ENCODE peak calls at places on chromosomes 16 and 17, in seven cellular contexts. One of them, this sample, is unnamed.

GRCh38 chr17:12231027-12231682 is 210.5 kb downstream of the MAP2K4 start:
- DNase-seq in adrenal gland: peak
- DNase-seq in neural progenitor cell: no peak
- DNase-seq in AG10803: peak
- DNase-seq in sigmoid colon: peak
- DNase-seq in uterus: peak
- DNase-seq in tibial artery: no peak
- DNase-seq in this sample: no peak

GRCh38 chr16:82638095-82638798 is 11.5 kb downstream of the CDH13 start:
- DNase-seq in adrenal gland: no peak
- DNase-seq in neural progenitor cell: no peak
- DNase-seq in AG10803: peak
- DNase-seq in sigmoid colon: peak
- DNase-seq in uterus: no peak
- DNase-seq in tibial artery: no peak
- DNase-seq in this sample: no peak

GRCh38 chr16:69093974-69094373 is 11.5 kb upstream of the HAS3 start:
- DNase-seq in adrenal gland: no peak
- DNase-seq in neural progenitor cell: no peak
- DNase-seq in AG10803: no peak
- DNase-seq in sigmoid colon: no peak
- DNase-seq in uterus: no peak
- DNase-seq in tibial artery: no peak
- DNase-seq in this sample: no peak

GRCh38 chr16:82092711-82093110 is 57.7 kb downstream of the HSD17B2 start:
- DNase-seq in adrenal gland: no peak
- DNase-seq in neural progenitor cell: no peak
- DNase-seq in AG10803: peak
- DNase-seq in sigmoid colon: no peak
- DNase-seq in uterus: no peak
- DNase-seq in tibial artery: no peak
- DNase-seq in this sample: no peak

GRCh38 chr16:75326333-75326732 is 74.9 kb upstream of the BCAR1 start:
- DNase-seq in adrenal gland: no peak
- DNase-seq in neural progenitor cell: no peak
- DNase-seq in AG10803: no peak
- DNase-seq in sigmoid colon: no peak
- DNase-seq in uterus: no peak
- DNase-seq in tibial artery: no peak
- DNase-seq in this sample: no peak

GRCh38 chr16:20675488-20676267 is 21.8 kb downstream of the ACSM1 start:
- DNase-seq in adrenal gland: no peak
- DNase-seq in neural progenitor cell: peak
- DNase-seq in AG10803: peak
- DNase-seq in sigmoid colon: peak
- DNase-seq in uterus: peak
- DNase-seq in tibial artery: peak
- DNase-seq in this sample: no peak

GRCh38 chr17:56110463-56111138 is 42.7 kb upstream of the ANKFN1 start:
- DNase-seq in adrenal gland: no peak
- DNase-seq in neural progenitor cell: no peak
- DNase-seq in AG10803: no peak
- DNase-seq in sigmoid colon: no peak
- DNase-seq in uterus: no peak
- DNase-seq in tibial artery: no peak
- DNase-seq in this sample: no peak

GRCh38 chr17:60652484-60653247 is 25.0 kb upstream of the BCAS3 start:
- DNase-seq in adrenal gland: no peak
- DNase-seq in neural progenitor cell: no peak
- DNase-seq in AG10803: no peak
- DNase-seq in sigmoid colon: no peak
- DNase-seq in uterus: no peak
- DNase-seq in tibial artery: no peak
- DNase-seq in this sample: no peak

GRCh38 chr16:67885545-67885944 is 860 bp downstream of the NRN1L start:
- DNase-seq in adrenal gland: no peak
- DNase-seq in neural progenitor cell: no peak
- DNase-seq in AG10803: no peak
- DNase-seq in sigmoid colon: no peak
- DNase-seq in uterus: no peak
- DNase-seq in tibial artery: no peak
- DNase-seq in this sample: no peak

GRCh38 chr17:63445571-63446217 is 412 bp downstream of the CYB561 start:
- DNase-seq in adrenal gland: peak
- DNase-seq in neural progenitor cell: peak
- DNase-seq in AG10803: no peak
- DNase-seq in sigmoid colon: no peak
- DNase-seq in uterus: no peak
- DNase-seq in tibial artery: no peak
- DNase-seq in this sample: no peak

GRCh38 chr17:50817838-50818237 is 17.5 kb upstream of the WFIKKN2 start:
- DNase-seq in adrenal gland: no peak
- DNase-seq in neural progenitor cell: no peak
- DNase-seq in AG10803: no peak
- DNase-seq in sigmoid colon: no peak
- DNase-seq in uterus: no peak
- DNase-seq in tibial artery: no peak
- DNase-seq in this sample: no peak

GRCh38 chr16:23974223-23974622 is 138.4 kb downstream of the PRKCB start:
- DNase-seq in adrenal gland: no peak
- DNase-seq in neural progenitor cell: peak
- DNase-seq in AG10803: no peak
- DNase-seq in sigmoid colon: no peak
- DNase-seq in uterus: no peak
- DNase-seq in tibial artery: no peak
- DNase-seq in this sample: no peak

GRCh38 chr16:89300311-89300975 is 82.9 kb downstream of the ZNF778 start:
- DNase-seq in adrenal gland: peak
- DNase-seq in neural progenitor cell: no peak
- DNase-seq in AG10803: peak
- DNase-seq in sigmoid colon: peak
- DNase-seq in uterus: no peak
- DNase-seq in tibial artery: no peak
- DNase-seq in this sample: no peak

GRCh38 chr16:74700206-74701040 is at the start of gene MLKL:
- DNase-seq in adrenal gland: peak
- DNase-seq in neural progenitor cell: peak
- DNase-seq in AG10803: peak
- DNase-seq in sigmoid colon: peak
- DNase-seq in uterus: peak
- DNase-seq in tibial artery: peak
- DNase-seq in this sample: no peak

GRCh38 chr17:78174870-78175642 is 6.7 kb downstream of the SYNGR2 start:
- DNase-seq in adrenal gland: no peak
- DNase-seq in neural progenitor cell: peak
- DNase-seq in AG10803: no peak
- DNase-seq in sigmoid colon: no peak
- DNase-seq in uterus: no peak
- DNase-seq in tibial artery: no peak
- DNase-seq in this sample: no peak

GRCh38 chr16:102060-102855 is 24.2 kb downstream of the MPG start:
- DNase-seq in adrenal gland: peak
- DNase-seq in neural progenitor cell: no peak
- DNase-seq in AG10803: no peak
- DNase-seq in sigmoid colon: peak
- DNase-seq in uterus: peak
- DNase-seq in tibial artery: peak
- DNase-seq in this sample: no peak
- TF ChIP-seq CTCF in adrenal gland: no peak
- TF ChIP-seq CTCF in neural progenitor cell: no peak
- TF ChIP-seq CTCF in AG10803: no peak
- TF ChIP-seq CTCF in sigmoid colon: no peak
- TF ChIP-seq CTCF in uterus: no peak
- TF ChIP-seq CTCF in tibial artery: peak
- TF ChIP-seq CTCF in this sample: no peak

DNA sequence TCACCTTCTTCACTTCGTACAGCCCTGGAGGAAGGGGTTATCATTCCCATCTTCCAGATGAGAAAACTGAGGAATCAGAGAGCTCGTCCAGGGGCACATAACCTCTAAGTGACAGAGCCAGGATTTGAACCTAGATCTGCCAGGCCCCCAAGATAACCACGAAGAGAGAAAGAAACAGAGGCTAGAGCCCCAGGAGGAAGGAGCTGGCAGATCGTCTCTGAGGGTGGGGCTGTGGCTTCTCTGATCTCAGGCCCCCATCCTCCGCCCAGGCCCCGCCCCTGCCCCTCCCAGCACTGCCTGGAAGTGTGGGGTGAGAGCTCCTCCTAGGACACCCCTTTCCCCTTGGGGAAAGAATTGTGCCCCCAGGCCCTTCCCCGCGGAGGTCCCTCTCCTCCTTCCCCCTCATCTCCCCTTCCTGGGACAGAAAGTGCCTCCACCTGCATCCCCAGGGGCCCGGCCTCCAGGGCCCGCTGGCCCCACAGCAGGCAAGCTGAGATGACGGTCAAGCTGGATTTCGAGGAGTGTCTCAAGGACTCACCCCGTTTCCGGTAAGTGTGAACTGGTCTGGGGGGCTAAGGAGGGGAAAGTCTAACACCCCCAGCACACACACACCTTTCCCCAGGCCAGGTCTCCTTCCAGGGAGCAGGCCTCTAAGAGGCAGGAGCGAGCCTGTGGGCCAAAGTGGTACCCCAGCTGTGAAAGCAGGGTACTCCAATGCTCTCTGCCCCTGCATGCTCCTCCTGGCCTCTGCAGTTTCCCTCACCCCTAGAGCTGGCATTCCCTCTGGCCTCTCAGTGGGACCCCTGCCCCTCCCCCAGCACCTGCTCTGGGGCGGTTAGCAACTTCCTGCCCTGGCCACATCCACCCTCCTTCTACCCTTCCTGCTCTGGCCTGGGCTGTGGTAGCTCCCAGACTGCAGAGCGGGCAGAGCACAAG is at the start of gene ACAP1:
- DNase-seq in adrenal gland: no peak
- DNase-seq in neural progenitor cell: no peak
- DNase-seq in AG10803: no peak
- DNase-seq in sigmoid colon: no peak
- DNase-seq in uterus: no peak
- DNase-seq in tibial artery: no peak
- DNase-seq in this sample: no peak
- H3K4me3 ChIP-seq in adrenal gland: no peak
- H3K4me3 ChIP-seq in neural progenitor cell: no peak
- H3K4me3 ChIP-seq in AG10803: no peak
- H3K4me3 ChIP-seq in sigmoid colon: no peak
- H3K4me3 ChIP-seq in uterus: no peak
- H3K4me3 ChIP-seq in tibial artery: no peak
- H3K4me3 ChIP-seq in this sample: no peak

GRCh38 chr16:2056077-2056476 is 8.3 kb downstream of the TSC2 start:
- DNase-seq in adrenal gland: no peak
- DNase-seq in neural progenitor cell: no peak
- DNase-seq in AG10803: peak
- DNase-seq in sigmoid colon: no peak
- DNase-seq in uterus: no peak
- DNase-seq in tibial artery: no peak
- DNase-seq in this sample: no peak
- TF ChIP-seq CTCF in adrenal gland: no peak
- TF ChIP-seq CTCF in neural progenitor cell: no peak
- TF ChIP-seq CTCF in AG10803: peak
- TF ChIP-seq CTCF in sigmoid colon: no peak
- TF ChIP-seq CTCF in uterus: no peak
- TF ChIP-seq CTCF in tibial artery: peak
- TF ChIP-seq CTCF in this sample: peak

GRCh38 chr17:72150632-72151460 is 30.0 kb downstream of the SOX9 start:
- DNase-seq in adrenal gland: no peak
- DNase-seq in neural progenitor cell: peak
- DNase-seq in AG10803: peak
- DNase-seq in sigmoid colon: no peak
- DNase-seq in uterus: no peak
- DNase-seq in tibial artery: no peak
- DNase-seq in this sample: no peak
- H3K4me3 ChIP-seq in adrenal gland: peak
- H3K4me3 ChIP-seq in neural progenitor cell: no peak
- H3K4me3 ChIP-seq in AG10803: no peak
- H3K4me3 ChIP-seq in sigmoid colon: no peak
- H3K4me3 ChIP-seq in uterus: no peak
- H3K4me3 ChIP-seq in tibial artery: no peak
- H3K4me3 ChIP-seq in this sample: no peak

DNA sequence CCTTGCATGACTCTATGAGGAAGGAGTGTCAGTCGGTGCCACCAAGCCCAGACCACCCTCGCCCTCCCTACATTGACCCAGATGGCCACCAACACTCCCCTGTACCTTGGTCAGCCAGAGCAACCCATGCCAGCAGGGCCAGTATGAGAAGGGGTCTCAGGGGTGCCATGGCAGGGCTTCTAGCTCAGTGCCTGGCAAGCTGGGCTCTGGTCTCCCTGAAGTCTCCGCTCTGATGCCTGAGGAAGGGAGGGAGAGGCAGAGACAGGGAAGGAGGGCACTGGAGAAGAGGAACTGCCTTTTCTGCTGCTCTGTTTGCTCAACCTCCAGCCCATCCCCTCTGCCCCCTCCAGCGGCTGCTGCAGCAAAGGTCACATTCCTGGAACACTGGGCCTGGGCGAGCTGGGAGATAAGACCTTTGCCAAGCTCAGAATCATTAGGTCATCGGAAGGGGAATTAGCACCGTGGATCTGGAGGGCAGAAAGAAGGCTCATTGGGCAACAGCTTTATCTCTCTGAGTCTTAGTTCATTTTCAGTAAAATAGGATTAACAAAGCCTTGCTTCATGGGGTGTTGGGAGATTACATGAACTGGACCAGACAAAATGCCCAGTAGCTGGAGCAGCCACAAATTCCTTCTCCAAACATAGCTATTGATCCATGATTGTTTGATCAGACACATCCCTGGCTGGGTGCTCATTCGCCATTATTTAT is at the start of gene VTN:
- DNase-seq in adrenal gland: peak
- DNase-seq in neural progenitor cell: peak
- DNase-seq in AG10803: no peak
- DNase-seq in sigmoid colon: no peak
- DNase-seq in uterus: no peak
- DNase-seq in tibial artery: peak
- DNase-seq in this sample: peak
- TF ChIP-seq CTCF in adrenal gland: no peak
- TF ChIP-seq CTCF in neural progenitor cell: peak
- TF ChIP-seq CTCF in AG10803: no peak
- TF ChIP-seq CTCF in sigmoid colon: no peak
- TF ChIP-seq CTCF in uterus: no peak
- TF ChIP-seq CTCF in tibial artery: no peak
- TF ChIP-seq CTCF in this sample: no peak

DNA sequence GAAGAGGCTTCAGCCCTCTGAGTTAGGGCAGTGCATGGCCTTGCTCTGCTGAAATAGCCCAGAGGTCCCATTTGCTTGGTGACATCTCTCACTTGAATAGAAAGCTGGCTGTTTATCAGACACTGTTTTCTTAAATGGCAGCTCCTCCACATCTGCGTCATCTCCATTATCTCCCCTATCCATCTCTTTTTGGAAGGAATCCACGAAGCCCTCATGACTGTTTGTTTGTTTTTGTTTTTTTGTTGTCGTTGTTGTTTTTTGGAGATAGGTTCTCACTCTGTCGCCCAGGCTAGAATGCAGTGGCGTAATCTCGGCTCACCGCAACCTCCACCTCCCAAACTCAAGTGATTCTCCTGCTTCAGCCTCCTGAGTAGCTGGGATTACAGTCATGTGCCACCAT is 16.6 kb downstream of the NAA60 start:
- DNase-seq in adrenal gland: no peak
- DNase-seq in neural progenitor cell: no peak
- DNase-seq in AG10803: no peak
- DNase-seq in sigmoid colon: no peak
- DNase-seq in uterus: no peak
- DNase-seq in tibial artery: no peak
- DNase-seq in this sample: no peak
- H3K4me3 ChIP-seq in adrenal gland: no peak
- H3K4me3 ChIP-seq in neural progenitor cell: peak
- H3K4me3 ChIP-seq in AG10803: peak
- H3K4me3 ChIP-seq in sigmoid colon: no peak
- H3K4me3 ChIP-seq in uterus: no peak
- H3K4me3 ChIP-seq in tibial artery: no peak
- H3K4me3 ChIP-seq in this sample: no peak